ENCODE peak calls at places on chromosomes 12 and 14, in nine cellular contexts. I is HuH-7; R is T-helper 9 cell; G is stimulated activated CD8-positive, alpha-beta memory T cell treated with anti-CD3 and anti-CD28 coated beads, Interleukin-15, amount 100 ng/mL, for 24 hours; O is prostate gland; X is upper lobe of right lung; A is anterior cingulate cortex; N is NCI-H774; T is AG04450. C is an unnamed sample.

GRCh38 chr12:108306506-108306905 is 32.6 kb downstream of the CMKLR1 start:
- DNase-seq in R (no peak), O (no peak), G (no peak), N (no peak), T (no peak), I (no peak), X (no peak), A (no peak), C (no peak)

GRCh38 chr14:23469127-23469905 is at the start of gene NGDN:
- DNase-seq in T (peak), X (peak), N (peak), G (peak), I (peak), A (peak), R (peak), O (peak), C (peak)

GRCh38 chr14:94054401-94054800 is 26.6 kb downstream of the DDX24 start:
- DNase-seq in O (no peak), N (no peak), G (no peak), I (no peak), T (no peak), R (no peak), A (no peak), X (no peak), C (no peak)

GRCh38 chr12:93839076-93839475 is 161.9 kb downstream of the CRADD start:
- DNase-seq in R (no peak), T (no peak), G (no peak), N (no peak), I (peak), O (no peak), X (no peak), A (no peak), C (no peak)

GRCh38 chr12:45789025-45789424 is 59.5 kb downstream of the ARID2 start:
- DNase-seq in G (no peak), X (no peak), R (no peak), I (no peak), O (no peak), T (no peak), N (no peak), A (no peak), C (no peak)

GRCh38 chr14:53151523-53151866 is 1.6 kb downstream of the DDHD1 start:
- DNase-seq in X (no peak), A (no peak), O (no peak), I (no peak), R (no peak), G (no peak), N (no peak), T (no peak), C (peak)

GRCh38 chr12:39574378-39574777 is 45.2 kb downstream of the ABCD2 start:
- DNase-seq in O (no peak), N (no peak), X (no peak), I (no peak), R (no peak), T (no peak), A (no peak), G (no peak), C (no peak)

GRCh38 chr14:61334197-61334701 is 12.9 kb downstream of the PRKCH start:
- DNase-seq in A (no peak), G (no peak), O (no peak), X (no peak), T (no peak), I (no peak), N (no peak), R (no peak), C (no peak)

GRCh38 chr12:51482808-51483532 is 58.3 kb downstream of the SLC4A8 start:
- DNase-seq in T (no peak), N (no peak), G (no peak), X (no peak), A (no peak), R (no peak), O (no peak), I (no peak), C (no peak)

GRCh38 chr14:77220246-77221017 is 38.8 kb downstream of the TMEM63C start:
- DNase-seq in O (no peak), N (no peak), G (no peak), T (no peak), X (no peak), A (no peak), R (no peak), I (no peak), C (no peak)

GRCh38 chr12:120761581-120761980 is 36.0 kb downstream of the ACADS start:
- DNase-seq in T (no peak), N (no peak), O (peak), I (no peak), X (no peak), A (peak), G (no peak), R (no peak), C (no peak)

GRCh38 chr12:124032265-124032886 is 59.4 kb downstream of the ZNF664 start:
- DNase-seq in R (no peak), G (no peak), A (no peak), N (peak), T (no peak), O (peak), I (peak), X (no peak), C (peak)

GRCh38 chr14:88196925-88197324 is 126.1 kb downstream of the KCNK10 start:
- DNase-seq in N (no peak), R (no peak), I (no peak), X (no peak), G (no peak), T (no peak), A (no peak), O (no peak), C (no peak)

GRCh38 chr14:60245316-60246177 is 3.5 kb upstream of the PPM1A start:
- DNase-seq in A (no peak), T (no peak), N (no peak), R (no peak), I (no peak), X (no peak), G (no peak), O (no peak), C (no peak)

GRCh38 chr12:86241600-86241999 is 14.6 kb downstream of the MGAT4C start:
- DNase-seq in R (no peak), X (no peak), N (no peak), T (no peak), G (no peak), O (no peak), I (no peak), A (no peak), C (no peak)

GRCh38 chr12:124687695-124688301 is 120.4 kb upstream of the NCOR2 start:
- DNase-seq in O (no peak), N (no peak), I (no peak), G (no peak), R (no peak), T (no peak), X (no peak), A (no peak), C (peak)

GRCh38 chr12:2233034-2233433 is 180.2 kb downstream of the CACNA1C start:
- DNase-seq in R (no peak), T (no peak), I (no peak), O (no peak), N (no peak), G (no peak), X (no peak), A (no peak), C (no peak)

GRCh38 chr12:47068539-47068938 is 10.9 kb upstream of the PCED1B start:
- DNase-seq in T (no peak), I (no peak), G (no peak), A (no peak), N (no peak), X (no peak), O (no peak), R (no peak), C (no peak)

GRCh38 chr14:101174980-101175606 is 271.6 kb upstream of the RTL1 start:
- DNase-seq in R (no peak), T (no peak), G (no peak), O (no peak), A (no peak), I (no peak), X (peak), N (peak), C (no peak)

GRCh38 chr12:120740871-120741270 is 15.2 kb downstream of the ACADS start:
- DNase-seq in I (no peak), T (no peak), N (no peak), X (no peak), R (no peak), A (no peak), O (no peak), G (no peak), C (no peak)

GRCh38 chr12:76018111-76018510 is 13.5 kb downstream of the PHLDA1 start:
- DNase-seq in A (no peak), G (no peak), R (no peak), X (no peak), N (no peak), T (no peak), I (no peak), O (no peak), C (no peak)

GRCh38 chr14:102878174-102878969 is 44.1 kb upstream of the AMN start:
- DNase-seq in I (no peak), G (no peak), A (no peak), N (no peak), T (no peak), R (no peak), X (no peak), O (no peak), C (no peak)

GRCh38 chr12:115752913-115753726 is 524.4 kb downstream of the MED13L start:
- DNase-seq in T (peak), N (peak), X (no peak), O (peak), G (no peak), A (peak), I (peak), R (no peak), C (peak)